ENCODE peak calls at places on chromosomes 6 and 20, in five cellular contexts. J is HFFc6; S is foreskin fibroblast; P is CD4-positive, alpha-beta T cell; V is fibroblast of the aortic adventitia. Z is an unnamed sample.
A peak's percentile ranks its signal among the peaks of the same experiment; 100 is the strongest.

GRCh38 chr6:79630883-79631799 is at the start of gene SH3BGRL2:
- DNase-seq in J (no peak), V (peak; percentile 40), P (peak; percentile 24), S (peak; percentile 42), Z (peak; percentile 81)

GRCh38 chr20:18728165-18728866 is 85.3 kb upstream of the SCP2D1 start:
- DNase-seq in V (no peak), P (no peak), J (no peak), S (no peak), Z (peak; percentile 38)

GRCh38 chr20:57431539-57431835 is 40.3 kb downstream of the RBM38 start:
- DNase-seq in P (no peak), J (no peak), V (no peak), S (no peak), Z (no peak)

GRCh38 chr20:3471397-3472021 is 691 bp downstream of the ATRN start:
- DNase-seq in V (no peak), J (no peak), P (peak; percentile 0), S (no peak), Z (no peak)

GRCh38 chr20:63130654-63131577 is 85.0 kb downstream of the YTHDF1 start:
- DNase-seq in P (no peak), V (no peak), S (no peak), J (no peak), Z (no peak)

GRCh38 chr6:150910561-150910960 is 45.1 kb downstream of the MTHFD1L start:
- DNase-seq in V (no peak), J (no peak), P (no peak), S (no peak), Z (no peak)

GRCh38 chr6:104887350-104887749 is 27.6 kb upstream of the HACE1 start:
- DNase-seq in J (no peak), S (peak; percentile 13), V (peak; percentile 38), P (no peak), Z (peak; percentile 24)

GRCh38 chr6:19180348-19181073 is 656.7 kb upstream of the ID4 start:
- DNase-seq in J (no peak), V (peak; percentile 51), S (no peak), P (no peak), Z (no peak)

GRCh38 chr20:3896302-3896701 is 7.1 kb downstream of the PANK2 start:
- DNase-seq in P (no peak), S (no peak), V (peak; percentile 71), J (no peak), Z (no peak)

GRCh38 chr6:160863782-160864181 is 127.8 kb upstream of the MAP3K4 start:
- DNase-seq in P (no peak), J (no peak), V (no peak), S (no peak), Z (no peak)

GRCh38 chr6:88666906-88667305 is 296.5 kb downstream of the RNGTT start:
- DNase-seq in P (no peak), J (no peak), S (no peak), V (no peak), Z (no peak)

GRCh38 chr6:90289902-90290301 is 6.7 kb downstream of the BACH2 start:
- DNase-seq in P (no peak), S (no peak), V (no peak), J (no peak), Z (no peak)

GRCh38 chr6:116016846-116017545 is 43.7 kb downstream of the FRK start:
- DNase-seq in V (peak; percentile 52), P (no peak), J (no peak), S (no peak), Z (no peak)

GRCh38 chr20:13353261-13353945 is 132.3 kb downstream of the ISM1 start:
- DNase-seq in P (no peak), V (no peak), J (no peak), S (no peak), Z (no peak)

GRCh38 chr6:17394192-17394611 is 807 bp downstream of the CAP2 start:
- DNase-seq in P (no peak), J (peak; percentile 70), V (peak; percentile 55), S (peak; percentile 61), Z (no peak)

GRCh38 chr20:57596998-57597939 is 23.0 kb downstream of the ZBP1 start:
- DNase-seq in V (peak; percentile 30), P (peak; percentile 71), J (no peak), S (peak; percentile 16), Z (peak; percentile 90)

GRCh38 chr6:52241819-52242218 is 2.5 kb downstream of the IL17F start:
- DNase-seq in P (no peak), V (no peak), J (no peak), S (no peak), Z (no peak)

GRCh38 chr6:34792605-34793500 is 970 bp downstream of the BLTP3A start:
- DNase-seq in V (peak; percentile 67), J (peak; percentile 50), P (no peak), S (peak; percentile 61), Z (peak; percentile 62)

GRCh38 chr20:53303361-53303760 is 290.3 kb downstream of the ZNF217 start:
- DNase-seq in P (no peak), S (no peak), V (no peak), J (no peak), Z (no peak)

DNA sequence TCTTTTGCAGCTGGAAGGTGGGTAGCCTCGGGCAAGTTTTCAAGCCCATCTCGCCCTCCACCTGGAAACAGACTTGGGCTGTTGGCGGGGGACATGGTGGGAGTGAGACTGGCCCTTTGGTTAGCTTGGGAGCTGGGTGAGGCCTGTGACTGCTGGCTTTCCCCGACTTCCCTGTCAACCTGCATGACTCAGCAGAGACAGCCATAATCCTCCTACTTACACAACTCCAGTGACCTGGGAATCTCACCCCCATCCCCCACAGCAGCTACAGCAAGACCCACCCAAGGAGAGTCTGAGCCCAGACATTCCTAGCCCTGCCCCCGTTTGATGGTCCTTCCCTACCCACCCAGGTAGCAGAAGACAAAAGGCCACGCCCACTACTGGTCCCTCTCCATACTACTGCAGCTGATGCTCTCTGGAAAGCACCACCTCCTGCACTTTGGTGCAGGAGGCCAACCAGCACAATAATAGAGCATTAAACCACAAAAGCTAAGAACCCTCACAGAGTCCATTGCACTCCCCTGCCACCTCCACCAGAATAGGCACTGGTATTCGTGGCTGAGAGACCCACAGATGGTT is 188.4 kb downstream of the TRDN start:
- DNase-seq in P (no peak), J (no peak), S (no peak), V (no peak), Z (no peak)
- TF ChIP-seq CTCF in P (no peak), J (no peak), S (no peak), V (no peak), Z (no peak)

GRCh38 chr20:577167-577791 is 32.8 kb downstream of the TCF15 start:
- DNase-seq in V (peak; percentile 6), P (no peak), S (peak; percentile 3), J (no peak), Z (no peak)
- TF ChIP-seq CTCF in V (peak; percentile 45), P (no peak), S (peak; percentile 14), J (peak; percentile 61), Z (peak; percentile 11)

GRCh38 chr6:170583736-170584180 is 679 bp downstream of the PDCD2 start:
- DNase-seq in P (no peak), V (peak; percentile 6), J (peak; percentile 10), S (no peak), Z (peak; percentile 22)
- TF ChIP-seq CTCF in P (no peak), V (no peak), J (peak; percentile 66), S (no peak), Z (no peak)

DNA sequence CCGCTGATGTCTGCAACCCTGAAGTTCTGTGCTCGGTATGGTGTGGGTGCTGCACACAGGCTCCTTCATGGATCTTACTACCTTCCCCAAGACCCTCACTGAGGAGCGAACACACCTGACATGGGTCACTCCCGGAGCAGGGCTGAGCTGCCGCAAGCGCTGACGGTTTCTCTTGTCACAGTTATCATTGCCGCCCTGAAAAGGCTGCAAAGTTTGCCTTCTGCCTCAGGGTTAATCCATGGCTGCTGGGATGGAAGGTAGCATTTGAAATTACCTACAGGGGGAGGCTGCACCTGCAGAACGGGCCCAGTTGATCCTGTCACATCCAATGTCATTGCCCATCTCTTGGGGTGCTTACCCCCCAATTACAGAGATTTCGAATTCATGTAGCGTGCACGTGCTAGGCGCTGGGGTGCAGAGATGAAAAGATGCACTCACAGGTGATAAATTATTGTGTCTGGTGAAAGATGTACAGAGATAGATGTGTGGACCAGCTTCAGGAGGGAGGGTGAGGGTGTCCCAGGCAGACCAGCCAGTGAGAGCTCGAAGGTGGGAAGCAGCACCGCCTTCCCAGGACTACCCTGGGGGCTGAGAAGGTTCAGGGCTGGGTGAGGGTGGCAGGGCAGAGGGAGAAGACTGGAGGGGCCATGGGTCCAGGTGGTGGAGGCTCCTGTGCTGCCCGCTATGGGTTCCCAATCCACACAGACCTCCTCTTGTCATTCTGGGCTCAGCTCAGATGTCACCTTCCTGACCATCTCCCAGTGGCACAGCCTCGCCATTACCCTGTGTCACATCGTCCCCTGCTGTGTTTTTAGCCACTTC is 120.1 kb downstream of the SYCP2 start:
- DNase-seq in V (no peak), S (no peak), P (no peak), J (no peak), Z (no peak)
- TF ChIP-seq CTCF in V (no peak), S (no peak), P (no peak), J (no peak), Z (no peak)

GRCh38 chr20:45459606-45460005 is 9.9 kb upstream of the WFDC2 start:
- DNase-seq in V (peak; percentile 12), J (peak; percentile 18), S (no peak), P (no peak), Z (no peak)
- TF ChIP-seq CTCF in V (peak; percentile 24), J (peak; percentile 56), S (peak; percentile 6), P (no peak), Z (no peak)

DNA sequence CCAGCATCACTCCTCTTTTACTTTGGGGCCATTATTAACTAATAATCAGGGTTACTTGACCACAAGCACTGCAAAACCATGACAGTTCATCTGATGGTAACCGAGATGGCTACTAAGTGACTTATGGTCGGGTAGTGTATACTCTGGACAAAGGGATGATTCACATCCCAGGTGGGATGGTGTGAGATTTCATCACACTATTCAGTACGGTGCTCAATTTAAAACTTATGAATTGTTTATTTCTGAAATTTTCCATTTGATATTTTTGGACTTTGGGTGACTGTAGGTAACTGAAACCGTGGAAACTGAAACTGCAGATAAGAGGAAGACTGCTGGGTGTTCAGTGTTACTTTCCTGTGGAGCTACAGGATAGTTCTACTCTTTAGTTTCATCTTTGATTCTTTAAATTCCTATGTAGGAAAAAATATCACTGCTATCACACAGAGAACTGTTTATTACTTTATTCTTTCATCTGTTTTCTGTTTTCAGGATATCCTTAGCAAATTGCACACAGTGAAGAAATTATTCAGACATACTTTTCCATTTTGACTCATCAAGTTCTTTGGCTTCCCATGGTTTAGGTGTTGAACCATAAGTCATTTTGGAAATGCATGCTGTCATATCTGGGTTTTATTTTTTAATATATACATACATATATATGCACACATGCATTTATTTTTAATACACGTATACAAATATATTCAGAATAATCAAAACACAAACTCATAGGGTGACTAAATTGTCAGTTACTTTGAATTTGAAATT is 59.1 kb upstream of the C20orf144 start:
- DNase-seq in J (no peak), S (no peak), V (no peak), P (no peak), Z (no peak)
- TF ChIP-seq CTCF in J (no peak), S (no peak), V (no peak), P (no peak), Z (no peak)

GRCh38 chr20:36285746-36286447 is 20.2 kb upstream of the DLGAP4 start:
- DNase-seq in V (no peak), S (no peak), J (no peak), P (no peak), Z (no peak)
- TF ChIP-seq CTCF in V (no peak), S (no peak), J (no peak), P (no peak), Z (no peak)

Z was measured in GM13977.